ENCODE peak calls at places on chromosome 1, in four cellular contexts. X is fibroblast of pulmonary artery; V is mucosa of descending colon; I is CD8-positive, alpha-beta T cell. M is an unnamed sample.

GRCh38 chr1:202076050-202076511 is 46.6 kb upstream of the GPR37L1 start:
- DNase-seq in X (no peak), V (peak; percentile 68), I (no peak), M (no peak)

GRCh38 chr1:46801323-46802055 is 2.6 kb downstream of the CYP4B1 start:
- DNase-seq in X (no peak), V (no peak), I (no peak), M (no peak)

GRCh38 chr1:209585672-209586071 is 2.2 kb downstream of the CAMK1G start:
- DNase-seq in X (peak; percentile 47), V (peak; percentile 56), I (no peak), M (peak; percentile 62)

GRCh38 chr1:116154536-116154935 is 43.3 kb downstream of the MAB21L3 start:
- DNase-seq in X (no peak), V (no peak), I (no peak), M (no peak)

GRCh38 chr1:1989102-1989542 is 14.5 kb downstream of the CFAP74 start:
- DNase-seq in X (peak; percentile 71), V (no peak), I (no peak), M (no peak)

GRCh38 chr1:14259191-14259757 is 339.2 kb upstream of the KAZN start:
- DNase-seq in X (no peak), V (peak; percentile 76), I (no peak), M (no peak)

GRCh38 chr1:181726608-181727007 is 243.3 kb downstream of the CACNA1E start:
- DNase-seq in X (no peak), V (no peak), I (no peak), M (no peak)

GRCh38 chr1:1536938-1537546 is 3.4 kb downstream of the TMEM240 start:
- DNase-seq in X (no peak), V (peak; percentile 34), I (no peak), M (no peak)

GRCh38 chr1:115089443-115090340 is at the start of gene TSPAN2:
- DNase-seq in X (no peak), V (peak; percentile 81), I (peak; percentile 49), M (no peak)

GRCh38 chr1:91078859-91079258 is 57.0 kb upstream of the ZNF644 start:
- DNase-seq in X (no peak), V (no peak), I (no peak), M (no peak)

GRCh38 chr1:240031009-240031408 is 60.7 kb upstream of the FMN2 start:
- DNase-seq in X (peak; percentile 82), V (no peak), I (no peak), M (peak; percentile 5)

GRCh38 chr1:98674075-98674781 is 12.7 kb downstream of the SNX7 start:
- DNase-seq in X (peak; percentile 31), V (no peak), I (no peak), M (peak; percentile 21)
- H3K4me3 ChIP-seq in X (no peak overlapping the region), V (no peak overlapping the region), I (no peak overlapping the region), M (no peak overlapping the region)

GRCh38 chr1:191857600-191857999 is 300.7 kb upstream of the RGS18 start:
- DNase-seq in X (no peak), V (no peak), I (no peak), M (no peak)

GRCh38 chr1:191851799-191852595 is 306.3 kb upstream of the RGS18 start:
- DNase-seq in X (peak; percentile 45), V (no peak), I (no peak), M (peak; percentile 64)

GRCh38 chr1:191852907-191853306 is 305.4 kb upstream of the RGS18 start:
- DNase-seq in X (no peak), V (no peak), I (no peak), M (no peak)
- H3K4me3 ChIP-seq in X (no peak overlapping the region), V (no peak overlapping the region), I (no peak overlapping the region), M (no peak overlapping the region)

GRCh38 chr1:36482724-36483388 is at the start of gene CSF3R:
- DNase-seq in X (no peak), V (no peak), I (no peak), M (no peak)
- H3K4me3 ChIP-seq in X (no peak within 1 kb of the TSS), V (no peak within 1 kb of the TSS), I (no peak within 1 kb of the TSS), M (no peak within 1 kb of the TSS)

GRCh38 chr1:228471762-228472398 is 15.3 kb upstream of the RNF187 start:
- DNase-seq in X (peak; percentile 73), V (no peak), I (no peak), M (peak; percentile 58)
- H3K4me3 ChIP-seq in X (no peak overlapping the region), V (no peak overlapping the region), I (no peak overlapping the region), M (no peak overlapping the region)

GRCh38 chr1:93257889-93258288 is 77.4 kb downstream of the CCDC18 start:
- DNase-seq in X (no peak), V (no peak), I (no peak), M (no peak)

GRCh38 chr1:93256433-93256832 is 75.9 kb downstream of the CCDC18 start:
- DNase-seq in X (no peak), V (no peak), I (no peak), M (no peak)

GRCh38 chr1:93253471-93253870 is 72.9 kb downstream of the CCDC18 start:
- DNase-seq in X (no peak), V (no peak), I (no peak), M (no peak)

GRCh38 chr1:93255222-93256079 is 74.9 kb downstream of the CCDC18 start:
- DNase-seq in X (peak; percentile 56), V (no peak), I (no peak), M (peak; percentile 46)

DNA sequence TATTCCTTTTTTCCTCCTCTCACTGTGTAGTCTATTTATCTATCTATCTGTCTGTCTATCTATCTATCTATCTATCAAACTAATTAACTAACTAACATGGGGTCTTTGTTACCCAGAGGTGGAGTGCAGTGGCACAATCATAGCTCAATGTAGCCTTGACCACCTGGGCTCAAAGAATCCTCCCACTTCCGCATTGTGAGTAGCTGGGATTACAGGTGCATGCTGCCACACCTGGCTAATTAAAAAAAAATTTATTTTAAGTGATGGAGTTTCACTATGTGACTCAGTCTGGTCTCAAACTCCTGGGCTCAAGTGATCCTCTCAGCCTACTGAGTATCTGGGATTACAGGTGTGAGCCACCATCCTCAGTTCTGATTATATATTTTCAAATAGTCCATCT is 71.4 kb downstream of the CCDC18 start:
- DNase-seq in X (no peak), V (no peak), I (no peak), M (no peak)
- H3K4me3 ChIP-seq in X (no peak overlapping the region), V (no peak overlapping the region), I (no peak overlapping the region), M (no peak overlapping the region)

GRCh38 chr1:226660410-226661182 is 78.5 kb downstream of the ITPKB start:
- DNase-seq in X (peak; percentile 36), V (peak; percentile 56), I (peak; percentile 16), M (no peak)
- H3K4me3 ChIP-seq in X (no peak overlapping the region), V (no peak overlapping the region), I (no peak overlapping the region), M (no peak overlapping the region)

DNA sequence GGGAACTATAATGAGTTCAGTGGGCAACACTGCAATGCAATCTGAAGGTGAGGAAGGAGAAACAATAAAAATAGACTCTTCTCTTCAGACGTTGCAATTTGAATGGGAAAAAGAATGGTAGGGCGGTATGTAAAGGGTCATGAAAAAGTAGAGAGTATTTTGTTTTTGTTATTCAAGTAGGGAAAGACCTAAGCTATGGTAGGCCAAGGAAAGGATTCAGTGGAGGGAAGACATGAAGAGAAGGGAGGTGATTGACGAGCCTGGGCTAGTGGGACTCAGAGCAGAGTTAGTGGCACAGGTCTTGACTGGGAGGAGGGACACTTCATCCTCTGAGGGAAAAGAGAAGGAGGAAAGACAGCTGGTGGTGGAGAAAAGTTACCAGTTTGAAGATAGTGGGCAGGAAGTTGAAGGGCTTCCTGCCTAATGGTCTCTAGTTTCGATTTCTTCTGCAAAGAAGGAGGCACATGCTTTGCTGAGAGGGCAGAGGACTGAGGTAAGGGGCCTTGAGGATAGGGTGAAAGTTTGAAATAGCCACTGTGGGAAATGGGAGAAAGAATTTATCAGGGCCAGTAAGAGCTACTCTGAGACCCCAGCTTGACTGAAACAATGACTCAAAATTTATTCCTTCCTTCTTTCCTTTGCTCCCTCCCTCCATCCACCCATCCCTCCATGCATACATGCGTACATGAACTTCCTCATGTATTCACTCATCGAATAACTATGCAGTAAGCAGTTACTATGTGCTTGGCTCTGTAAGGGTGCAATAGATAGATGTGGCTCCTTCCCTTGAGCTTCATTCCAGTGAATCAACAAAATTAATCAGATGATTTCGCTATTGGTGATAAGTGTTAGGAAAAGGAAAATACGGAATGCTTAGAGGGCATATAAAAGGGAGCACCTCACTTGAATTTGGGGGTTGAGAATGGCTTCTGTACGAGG is 4.2 kb downstream of the CD48 start:
- DNase-seq in X (no peak), V (no peak), I (no peak), M (no peak)
- H3K4me3 ChIP-seq in X (no peak overlapping the region), V (no peak overlapping the region), I (peak overlapping the region; percentile 89), M (no peak overlapping the region)

DNA sequence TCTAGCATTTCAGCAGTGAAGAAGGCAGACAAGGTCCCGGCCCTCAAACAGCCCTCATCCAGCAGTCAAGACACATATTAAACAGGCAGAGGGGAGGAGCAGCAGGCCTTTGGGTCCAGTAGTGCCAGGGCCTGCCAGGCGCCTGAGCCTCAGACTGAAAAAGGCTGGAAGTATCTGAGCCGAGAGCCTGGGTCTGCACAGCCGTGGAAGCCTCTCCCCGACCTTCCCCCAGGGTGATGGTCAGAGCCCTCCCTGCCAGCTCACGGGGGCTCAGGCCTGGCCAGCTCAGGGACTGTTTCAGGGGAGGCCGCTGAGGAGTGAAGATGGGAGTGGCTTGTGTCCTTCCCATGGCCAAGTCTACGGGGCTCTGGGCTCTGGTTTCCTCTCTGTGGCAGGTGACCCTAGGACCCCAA is 565.2 kb downstream of the PTPRU start:
- DNase-seq in X (no peak), V (no peak), I (no peak), M (no peak)
- H3K4me3 ChIP-seq in X (no peak overlapping the region), V (no peak overlapping the region), I (no peak overlapping the region), M (no peak overlapping the region)

M was measured in epithelial cell of esophagus.